ENCODE peak calls at places on chromosome 20, in nine cellular contexts. C, D, E, N, G, Z, Y, J and Q are unnamed samples.

GRCh38 chr20:44221368-44221767 is 10.8 kb upstream of the OSER1 start:
- DNase-seq in C (no peak), E (no peak), D (no peak), J (no peak), Z (no peak), Y (no peak), G (no peak), N (no peak), Q (no peak)

GRCh38 chr20:992801-993535 is 9.1 kb downstream of the RSPO4 start:
- DNase-seq in Z (no peak), Y (no peak), E (no peak), N (no peak), J (no peak), D (no peak), C (no peak), G (no peak), Q (no peak)

GRCh38 chr20:49320460-49320859 is 42.6 kb upstream of the ZNFX1 start:
- DNase-seq in C (peak; percentile 77), G (no peak), Y (no peak), E (no peak), Z (peak; percentile 70), J (no peak), D (peak; percentile 68), N (peak; percentile 71), Q (no peak)

GRCh38 chr20:30484009-30484748 is 773.3 kb upstream of the DEFB115 start:
- DNase-seq in G (no peak), D (no peak), Z (no peak), J (no peak), C (no peak), Y (no peak), N (no peak), E (no peak), Q (no peak)

GRCh38 chr20:62049342-62050165 is 16.1 kb downstream of the TAF4 start:
- DNase-seq in Z (peak; percentile 18), Y (no peak), E (no peak), J (no peak), C (no peak), N (no peak), D (no peak), G (peak; percentile 9), Q (no peak)

GRCh38 chr20:42639140-42639539 is 550.6 kb downstream of the PTPRT start:
- DNase-seq in C (no peak), Y (no peak), G (no peak), E (no peak), D (no peak), Z (no peak), J (no peak), N (no peak), Q (no peak)

GRCh38 chr20:51749674-51750036 is 18.5 kb downstream of the ATP9A start:
- DNase-seq in D (no peak), N (peak; percentile 36), E (no peak), Z (no peak), G (no peak), J (no peak), C (peak; percentile 44), Y (peak; percentile 50), Q (no peak)

GRCh38 chr20:53750827-53751393 is 157.3 kb upstream of the ZNF217 start:
- DNase-seq in N (peak; percentile 83), Y (no peak), Z (peak; percentile 73), J (peak; percentile 58), G (no peak), E (no peak), C (peak; percentile 90), D (no peak), Q (no peak)

GRCh38 chr20:418858-419365 is 10.8 kb downstream of the RBCK1 start:
- DNase-seq in D (no peak), E (no peak), N (no peak), Z (no peak), C (no peak), Y (no peak), J (no peak), G (no peak), Q (no peak)

GRCh38 chr20:43448748-43449535 is 8.8 kb upstream of the SRSF6 start:
- DNase-seq in C (peak; percentile 67), Z (peak; percentile 69), G (peak; percentile 53), E (peak; percentile 40), J (peak; percentile 42), N (peak; percentile 58), D (peak; percentile 67), Y (peak; percentile 49), Q (peak; percentile 40)

GRCh38 chr20:5592823-5593761 is 157.1 kb upstream of the SHLD1 start:
- DNase-seq in E (no peak), D (no peak), G (no peak), N (no peak), J (no peak), C (no peak), Y (no peak), Z (no peak), Q (no peak)

GRCh38 chr20:47272893-47273590 is 83.5 kb downstream of the ZMYND8 start:
- DNase-seq in J (no peak), Z (peak; percentile 87), N (peak; percentile 81), C (peak; percentile 81), D (peak; percentile 66), G (peak; percentile 49), E (peak; percentile 73), Y (peak; percentile 76), Q (peak; percentile 54)

GRCh38 chr20:50806126-50806768 is 11.4 kb downstream of the BCAS4 start:
- DNase-seq in G (no peak), Y (no peak), Z (no peak), N (no peak), J (no peak), C (no peak), D (no peak), E (no peak), Q (no peak)

GRCh38 chr20:22412977-22413868 is 171.1 kb downstream of the FOXA2 start:
- DNase-seq in G (no peak), N (no peak), D (no peak), J (no peak), E (no peak), C (no peak), Y (no peak), Z (no peak), Q (no peak)

GRCh38 chr20:51731771-51732453 is 36.3 kb downstream of the ATP9A start:
- DNase-seq in Y (peak; percentile 75), E (no peak), C (peak; percentile 47), G (no peak), N (peak; percentile 3), D (no peak), Z (peak; percentile 28), J (no peak), Q (no peak)